ENCODE peak calls at places on chromosomes 2 and 18, in five cellular contexts. Y, A, C, V and P are unnamed samples.
A peak's percentile ranks its signal among the peaks of the same experiment; 100 is the strongest.

GRCh38 chr2:225566798-225567197 is 167.3 kb downstream of the NYAP2 start:
- DNase-seq in C (no peak), A (no peak), V (no peak), Y (peak; percentile 41), P (no peak)

GRCh38 chr2:219104107-219105050 is 43.7 kb upstream of the IHH start:
- DNase-seq in A (no peak), C (no peak), V (no peak), Y (no peak), P (peak; percentile 16)

GRCh38 chr2:182915369-182916326 is 49.2 kb upstream of the FRZB start:
- DNase-seq in V (no peak), Y (peak; percentile 35), C (no peak), A (no peak), P (peak; percentile 49)

GRCh38 chr2:219041252-219041651 is at the start of gene CFAP65:
- DNase-seq in V (no peak), Y (peak; percentile 53), A (peak; percentile 48), C (peak; percentile 77), P (peak; percentile 57)

GRCh38 chr2:148568597-148568996 is 76.0 kb upstream of the EPC2 start:
- DNase-seq in A (no peak), Y (no peak), C (no peak), V (no peak), P (no peak)

GRCh38 chr2:70991142-70991541 is 3.5 kb downstream of the TEX261 start:
- DNase-seq in Y (peak; percentile 1), V (no peak), A (no peak), C (peak; percentile 51), P (no peak)

GRCh38 chr2:179275280-179276013 is 10.8 kb upstream of the SESTD1 start:
- DNase-seq in A (no peak), V (no peak), C (no peak), Y (peak; percentile 18), P (no peak)

GRCh38 chr18:24659837-24660720 is 199.6 kb downstream of the HRH4 start:
- DNase-seq in Y (no peak), C (peak; percentile 80), V (no peak), A (no peak), P (no peak)

GRCh38 chr2:74181739-74182138 is 3.1 kb upstream of the MOB1A start:
- DNase-seq in C (peak; percentile 77), Y (no peak), V (no peak), A (no peak), P (no peak)

GRCh38 chr2:161576421-161576820 is 47.8 kb upstream of the SLC4A10 start:
- DNase-seq in V (no peak), C (no peak), A (no peak), Y (no peak), P (peak; percentile 5)

GRCh38 chr2:214069254-214069653 is 341.6 kb upstream of the VWC2L start:
- DNase-seq in A (no peak), C (no peak), V (no peak), Y (peak; percentile 55), P (peak; percentile 73)

GRCh38 chr2:60641866-60642788 is 88.7 kb upstream of the BCL11A start:
- DNase-seq in A (peak; percentile 29), C (no peak), Y (peak; percentile 81), V (no peak), P (peak; percentile 38)

GRCh38 chr2:211161236-211161635 is 604.8 kb downstream of the CPS1 start:
- DNase-seq in A (no peak), Y (no peak), V (no peak), C (no peak), P (no peak)

GRCh38 chr2:105809099-105809473 is 64.4 kb downstream of the NCK2 start:
- DNase-seq in V (no peak), Y (no peak), A (no peak), C (no peak), P (no peak)

DNA sequence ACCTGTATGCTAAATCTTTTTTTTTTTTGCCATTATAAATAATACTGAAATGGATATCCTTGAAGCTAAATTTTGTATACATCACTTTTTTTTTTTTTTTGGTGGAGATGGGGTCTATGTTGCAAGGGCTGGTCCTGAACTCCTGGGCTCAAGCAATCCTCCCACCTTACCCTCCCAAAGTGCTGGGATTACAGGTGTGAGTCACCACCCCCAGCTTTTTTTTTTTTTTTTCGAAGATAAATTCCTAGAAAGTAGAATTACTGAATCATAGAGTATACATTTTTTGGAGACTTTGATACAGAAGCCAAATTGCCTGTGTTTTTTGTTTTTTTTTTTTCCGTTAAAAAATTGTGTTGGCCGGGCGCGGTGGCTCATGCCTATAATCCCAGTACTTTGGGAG is 51.0 kb upstream of the MCFD2 start:
- DNase-seq in Y (no peak), V (no peak), A (no peak), C (no peak), P (no peak)
- H3K27ac ChIP-seq in Y (peak overlapping the region; percentile 60), V (peak overlapping the region; percentile 75), A (peak overlapping the region; percentile 76), C (peak overlapping the region; percentile 60), P (peak overlapping the region; percentile 100)

DNA sequence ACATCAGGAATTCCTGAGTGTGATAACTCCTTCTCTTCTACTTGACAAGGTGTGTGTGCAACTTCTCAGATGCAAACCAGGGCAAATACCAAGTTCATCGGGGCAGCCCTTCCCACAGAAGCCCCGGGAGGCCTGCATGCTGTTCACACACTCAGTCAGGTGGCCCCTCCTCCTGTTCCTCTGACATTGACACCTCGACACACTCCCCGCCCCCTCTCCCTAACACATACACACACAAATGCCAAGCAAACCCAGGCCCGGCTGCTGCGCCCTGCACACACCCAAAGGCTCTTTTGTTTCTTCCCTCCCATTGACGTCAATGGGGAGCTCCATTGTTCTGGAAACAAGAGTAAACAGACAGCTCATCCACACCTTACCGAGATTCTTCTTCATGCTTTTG is 1.7 kb upstream of the PER2 start:
- DNase-seq in A (peak; percentile 90), V (no peak), Y (peak; percentile 84), C (peak; percentile 82), P (peak; percentile 93)
- H3K27ac ChIP-seq in A (peak overlapping the region; percentile 98), V (peak overlapping the region; percentile 96), Y (peak overlapping the region; percentile 85), C (peak overlapping the region; percentile 92), P (peak overlapping the region; percentile 97)

DNA sequence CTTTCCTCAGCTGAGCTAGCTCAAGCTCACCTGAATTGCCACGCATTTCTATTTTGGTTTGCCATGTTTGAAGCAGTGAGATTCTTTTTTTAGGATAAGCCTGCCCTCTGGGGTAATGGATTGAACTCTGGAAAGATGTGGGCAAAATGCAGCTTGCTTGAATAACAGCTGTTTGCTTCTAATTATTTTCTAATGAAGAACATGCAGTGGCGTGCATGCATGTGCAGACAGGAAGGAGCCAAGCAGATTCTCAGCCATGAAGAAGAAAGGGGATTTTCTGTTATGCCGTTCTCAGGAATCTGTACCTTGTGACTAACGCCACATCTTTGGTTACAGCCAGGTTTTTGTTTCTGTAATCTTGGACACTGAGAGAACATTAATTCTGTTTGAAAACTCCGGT is 171.2 kb downstream of the ANTXR1 start:
- DNase-seq in V (no peak), Y (no peak), A (no peak), C (no peak), P (no peak)
- H3K27ac ChIP-seq in V (peak overlapping the region; percentile 3), Y (peak overlapping the region; percentile 70), A (no peak overlapping the region), C (no peak overlapping the region), P (no peak overlapping the region)

GRCh38 chr18:9108911-9109310 is 6.4 kb downstream of the NDUFV2 start:
- DNase-seq in C (no peak), A (no peak), Y (no peak), V (no peak), P (no peak)

GRCh38 chr18:9113468-9114149 is 11.1 kb downstream of the NDUFV2 start:
- DNase-seq in A (no peak), C (no peak), V (no peak), Y (no peak), P (no peak)

GRCh38 chr18:9106094-9106493 is 3.6 kb downstream of the NDUFV2 start:
- DNase-seq in V (no peak), Y (no peak), C (no peak), A (no peak), P (no peak)

GRCh38 chr18:9106800-9107574 is 4.5 kb downstream of the NDUFV2 start:
- DNase-seq in C (no peak), A (no peak), V (no peak), Y (no peak), P (no peak)

DNA sequence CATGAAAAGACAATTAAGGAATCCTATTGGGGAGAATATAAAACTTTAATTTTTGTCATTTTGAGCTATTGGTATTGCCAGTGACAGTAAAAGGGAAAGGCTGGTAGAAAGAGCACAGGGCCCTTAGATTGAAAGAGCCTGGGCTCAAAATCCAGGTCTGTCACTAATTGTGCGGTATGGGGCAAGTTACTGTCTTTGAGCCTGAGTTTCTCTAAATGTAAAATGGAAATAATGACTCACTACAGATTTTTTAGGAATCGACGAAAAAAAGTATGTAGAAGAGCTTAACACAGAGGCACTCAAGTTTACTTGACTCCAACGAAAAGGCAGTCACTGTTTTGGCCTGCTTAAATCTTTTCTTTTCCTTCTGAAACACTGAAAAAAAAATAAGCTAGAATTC is 7.0 kb downstream of the NDUFV2 start:
- DNase-seq in V (no peak), C (no peak), A (no peak), Y (no peak), P (no peak)
- H3K27ac ChIP-seq in V (peak overlapping the region; percentile 68), C (peak overlapping the region; percentile 23), A (peak overlapping the region; percentile 61), Y (peak overlapping the region; percentile 54), P (no peak overlapping the region)

GRCh38 chr2:188050716-188051115 is 241.0 kb upstream of the GULP1 start:
- DNase-seq in Y (no peak), V (no peak), A (no peak), C (no peak), P (no peak)

GRCh38 chr2:188042412-188042811 is 249.3 kb upstream of the GULP1 start:
- DNase-seq in Y (no peak), V (no peak), C (no peak), A (no peak), P (no peak)

GRCh38 chr2:188047760-188048159 is 243.9 kb upstream of the GULP1 start:
- DNase-seq in V (no peak), C (no peak), A (no peak), Y (no peak), P (no peak)

DNA sequence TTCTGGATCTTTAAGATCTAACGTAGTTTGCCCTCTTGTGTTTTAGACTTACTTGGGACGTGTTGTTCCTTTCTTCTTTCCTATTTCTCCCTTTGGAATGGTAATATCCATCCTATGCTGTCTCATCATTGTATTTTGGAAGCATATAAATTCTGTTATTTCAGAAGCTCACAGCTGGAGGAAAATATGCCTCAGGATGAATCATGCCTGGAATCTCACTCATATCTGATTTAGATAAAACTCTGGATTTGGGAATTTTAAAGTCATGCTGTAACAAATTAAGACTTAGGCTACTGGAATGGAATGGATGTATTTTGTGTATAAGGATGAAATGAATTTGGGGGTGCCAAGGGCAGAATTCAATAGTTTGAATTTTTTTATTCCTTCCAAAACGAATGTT is 245.2 kb upstream of the GULP1 start:
- DNase-seq in Y (no peak), C (no peak), V (no peak), A (no peak), P (no peak)
- H3K27ac ChIP-seq in Y (no peak overlapping the region), C (no peak overlapping the region), V (no peak overlapping the region), A (no peak overlapping the region), P (no peak overlapping the region)

DNA sequence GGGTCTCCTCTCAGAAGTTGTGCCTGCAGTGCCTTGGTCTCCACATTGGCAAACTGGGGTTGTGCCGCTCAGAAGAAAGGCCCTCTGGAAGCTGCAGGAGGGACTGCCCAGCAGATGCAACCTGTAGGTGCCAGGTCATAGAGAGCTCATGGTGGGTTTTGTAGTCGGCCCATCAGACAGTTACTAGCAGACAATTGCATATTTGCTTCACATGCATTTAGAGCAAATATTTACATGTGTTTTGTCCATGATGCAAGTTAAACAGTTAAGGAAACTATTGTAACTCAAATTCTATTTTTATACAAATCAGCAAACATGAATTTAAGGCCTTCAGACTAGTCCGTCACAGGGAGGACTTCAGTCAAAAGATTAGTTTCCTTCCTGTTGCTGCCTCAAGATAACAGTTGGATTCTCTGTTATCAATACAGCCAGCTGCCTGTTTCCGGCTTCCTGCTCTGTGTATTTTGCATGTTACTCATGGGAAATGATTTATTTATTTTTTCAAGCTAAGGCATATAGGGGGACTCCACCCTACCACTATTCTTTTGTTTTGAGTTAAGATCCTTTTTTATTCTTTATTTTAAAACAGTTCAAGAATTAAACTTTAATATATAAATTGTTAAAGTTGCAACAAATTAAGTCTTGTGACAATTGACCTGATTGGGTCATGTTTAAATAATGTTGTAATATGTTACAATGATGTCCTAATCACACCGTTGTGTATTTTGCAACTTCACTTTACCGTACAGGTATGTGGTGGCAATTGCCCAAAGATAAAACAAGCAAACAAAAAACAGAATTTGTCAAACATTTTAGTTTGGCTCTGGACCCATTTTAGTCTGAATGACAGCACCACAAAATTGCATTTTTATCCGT is 133.5 kb downstream of the SPTBN1 start:
- DNase-seq in Y (peak; percentile 45), A (peak; percentile 52), V (no peak), C (no peak), P (no peak)
- H3K27ac ChIP-seq in Y (peak overlapping the region; percentile 51), A (peak overlapping the region; percentile 82), V (peak overlapping the region; percentile 12), C (peak overlapping the region; percentile 88), P (peak overlapping the region; percentile 61)